ENCODE peak calls at places on chromosomes 1 and 21, in ten cellular contexts. One of them, this sample, is unnamed.

GRCh38 chr1:26754086-26754874 is 33.5 kb upstream of the PIGV start:
- DNase-seq in T1000: no peak
- DNase-seq in NCI-H1694 treated with DMSO at 0.1 percent for 48 hours: no peak
- DNase-seq in putamen: no peak
- DNase-seq in erythroblast: no peak
- DNase-seq in heart left ventricle: no peak
- DNase-seq in T-cell: no peak
- DNase-seq in adipocyte: no peak
- DNase-seq in D341Med: no peak
- DNase-seq in activated CD4-positive, alpha-beta T cell treated with anti-CD3 and anti-CD28 coated beads, Interleukin-2, amount 50 U/mL, for 1 hour: no peak
- DNase-seq in this sample: no peak

GRCh38 chr21:46402421-46402820 is 56.3 kb upstream of the DIP2A start:
- DNase-seq in activated CD4-positive, alpha-beta T cell treated with anti-CD3 and anti-CD28 coated beads, Interleukin-2, amount 50 U/mL, for 1 hour: no peak
- DNase-seq in T-cell: no peak
- DNase-seq in putamen: no peak
- DNase-seq in NCI-H1694 treated with DMSO at 0.1 percent for 48 hours: no peak
- DNase-seq in heart left ventricle: no peak
- DNase-seq in T1000: no peak
- DNase-seq in adipocyte: no peak
- DNase-seq in D341Med: no peak
- DNase-seq in erythroblast: no peak
- DNase-seq in this sample: peak; percentile 38

GRCh38 chr1:154847891-154848290 is 22.2 kb downstream of the KCNN3 start:
- DNase-seq in T1000: no peak
- DNase-seq in adipocyte: peak; percentile 15
- DNase-seq in T-cell: no peak
- DNase-seq in NCI-H1694 treated with DMSO at 0.1 percent for 48 hours: peak; percentile 99
- DNase-seq in activated CD4-positive, alpha-beta T cell treated with anti-CD3 and anti-CD28 coated beads, Interleukin-2, amount 50 U/mL, for 1 hour: no peak
- DNase-seq in heart left ventricle: no peak
- DNase-seq in putamen: peak; percentile 73
- DNase-seq in D341Med: peak; percentile 82
- DNase-seq in erythroblast: no peak
- DNase-seq in this sample: no peak

GRCh38 chr1:2097386-2098300 is 47.4 kb downstream of the PRKCZ start:
- DNase-seq in T-cell: no peak
- DNase-seq in D341Med: no peak
- DNase-seq in activated CD4-positive, alpha-beta T cell treated with anti-CD3 and anti-CD28 coated beads, Interleukin-2, amount 50 U/mL, for 1 hour: no peak
- DNase-seq in adipocyte: no peak
- DNase-seq in heart left ventricle: no peak
- DNase-seq in erythroblast: no peak
- DNase-seq in NCI-H1694 treated with DMSO at 0.1 percent for 48 hours: no peak
- DNase-seq in T1000: no peak
- DNase-seq in putamen: no peak
- DNase-seq in this sample: no peak

GRCh38 chr1:37513795-37514349 is 694 bp downstream of the MEAF6 start:
- DNase-seq in activated CD4-positive, alpha-beta T cell treated with anti-CD3 and anti-CD28 coated beads, Interleukin-2, amount 50 U/mL, for 1 hour: peak; percentile 33
- DNase-seq in NCI-H1694 treated with DMSO at 0.1 percent for 48 hours: no peak
- DNase-seq in D341Med: peak; percentile 57
- DNase-seq in T1000: no peak
- DNase-seq in erythroblast: peak; percentile 66
- DNase-seq in heart left ventricle: no peak
- DNase-seq in putamen: peak; percentile 21
- DNase-seq in T-cell: no peak
- DNase-seq in adipocyte: peak; percentile 55
- DNase-seq in this sample: peak; percentile 57

GRCh38 chr21:45948576-45949141 is 32.9 kb upstream of the COL6A1 start:
- DNase-seq in D341Med: peak; percentile 31
- DNase-seq in putamen: no peak
- DNase-seq in heart left ventricle: no peak
- DNase-seq in NCI-H1694 treated with DMSO at 0.1 percent for 48 hours: no peak
- DNase-seq in T-cell: no peak
- DNase-seq in activated CD4-positive, alpha-beta T cell treated with anti-CD3 and anti-CD28 coated beads, Interleukin-2, amount 50 U/mL, for 1 hour: no peak
- DNase-seq in adipocyte: no peak
- DNase-seq in T1000: no peak
- DNase-seq in erythroblast: no peak
- DNase-seq in this sample: no peak

GRCh38 chr1:41983451-41983850 is 64.7 kb upstream of the HIVEP3 start:
- DNase-seq in adipocyte: no peak
- DNase-seq in activated CD4-positive, alpha-beta T cell treated with anti-CD3 and anti-CD28 coated beads, Interleukin-2, amount 50 U/mL, for 1 hour: no peak
- DNase-seq in erythroblast: no peak
- DNase-seq in NCI-H1694 treated with DMSO at 0.1 percent for 48 hours: no peak
- DNase-seq in putamen: no peak
- DNase-seq in D341Med: no peak
- DNase-seq in heart left ventricle: no peak
- DNase-seq in T1000: no peak
- DNase-seq in T-cell: no peak
- DNase-seq in this sample: no peak

GRCh38 chr1:154735801-154736163 is 127.8 kb upstream of the ADAR start:
- DNase-seq in activated CD4-positive, alpha-beta T cell treated with anti-CD3 and anti-CD28 coated beads, Interleukin-2, amount 50 U/mL, for 1 hour: no peak
- DNase-seq in D341Med: no peak
- DNase-seq in T1000: no peak
- DNase-seq in T-cell: no peak
- DNase-seq in heart left ventricle: no peak
- DNase-seq in NCI-H1694 treated with DMSO at 0.1 percent for 48 hours: no peak
- DNase-seq in erythroblast: no peak
- DNase-seq in putamen: no peak
- DNase-seq in adipocyte: no peak
- DNase-seq in this sample: no peak

GRCh38 chr1:44672254-44672955 is 1.9 kb downstream of the TMEM53 start:
- DNase-seq in erythroblast: no peak
- DNase-seq in activated CD4-positive, alpha-beta T cell treated with anti-CD3 and anti-CD28 coated beads, Interleukin-2, amount 50 U/mL, for 1 hour: no peak
- DNase-seq in heart left ventricle: peak; percentile 56
- DNase-seq in D341Med: no peak
- DNase-seq in putamen: no peak
- DNase-seq in NCI-H1694 treated with DMSO at 0.1 percent for 48 hours: no peak
- DNase-seq in adipocyte: peak; percentile 23
- DNase-seq in T1000: peak; percentile 52
- DNase-seq in T-cell: no peak
- DNase-seq in this sample: no peak

GRCh38 chr1:245876586-245876985 is 630.5 kb downstream of the SMYD3 start:
- DNase-seq in activated CD4-positive, alpha-beta T cell treated with anti-CD3 and anti-CD28 coated beads, Interleukin-2, amount 50 U/mL, for 1 hour: no peak
- DNase-seq in T-cell: no peak
- DNase-seq in T1000: no peak
- DNase-seq in erythroblast: no peak
- DNase-seq in putamen: no peak
- DNase-seq in D341Med: no peak
- DNase-seq in adipocyte: no peak
- DNase-seq in heart left ventricle: no peak
- DNase-seq in NCI-H1694 treated with DMSO at 0.1 percent for 48 hours: no peak
- DNase-seq in this sample: no peak

GRCh38 chr1:173418107-173418985 is 58.8 kb upstream of the PRDX6 start:
- DNase-seq in T1000: no peak
- DNase-seq in activated CD4-positive, alpha-beta T cell treated with anti-CD3 and anti-CD28 coated beads, Interleukin-2, amount 50 U/mL, for 1 hour: no peak
- DNase-seq in D341Med: no peak
- DNase-seq in erythroblast: no peak
- DNase-seq in putamen: no peak
- DNase-seq in heart left ventricle: no peak
- DNase-seq in adipocyte: no peak
- DNase-seq in T-cell: no peak
- DNase-seq in NCI-H1694 treated with DMSO at 0.1 percent for 48 hours: no peak
- DNase-seq in this sample: no peak

GRCh38 chr1:234144866-234145265 is 228.4 kb upstream of the COA6 start:
- DNase-seq in NCI-H1694 treated with DMSO at 0.1 percent for 48 hours: no peak
- DNase-seq in T1000: no peak
- DNase-seq in erythroblast: no peak
- DNase-seq in activated CD4-positive, alpha-beta T cell treated with anti-CD3 and anti-CD28 coated beads, Interleukin-2, amount 50 U/mL, for 1 hour: no peak
- DNase-seq in putamen: no peak
- DNase-seq in heart left ventricle: no peak
- DNase-seq in T-cell: no peak
- DNase-seq in adipocyte: no peak
- DNase-seq in D341Med: no peak
- DNase-seq in this sample: no peak

GRCh38 chr1:2379733-2380404 is 11.5 kb downstream of the MORN1 start:
- DNase-seq in heart left ventricle: no peak
- DNase-seq in D341Med: no peak
- DNase-seq in adipocyte: no peak
- DNase-seq in erythroblast: no peak
- DNase-seq in putamen: no peak
- DNase-seq in activated CD4-positive, alpha-beta T cell treated with anti-CD3 and anti-CD28 coated beads, Interleukin-2, amount 50 U/mL, for 1 hour: no peak
- DNase-seq in T1000: no peak
- DNase-seq in T-cell: no peak
- DNase-seq in NCI-H1694 treated with DMSO at 0.1 percent for 48 hours: no peak
- DNase-seq in this sample: no peak

GRCh38 chr1:154182342-154183044 is 9.4 kb downstream of the TPM3 start:
- DNase-seq in T-cell: peak; percentile 53
- DNase-seq in heart left ventricle: peak; percentile 78
- DNase-seq in T1000: no peak
- DNase-seq in D341Med: peak; percentile 65
- DNase-seq in putamen: peak; percentile 59
- DNase-seq in adipocyte: peak; percentile 84
- DNase-seq in NCI-H1694 treated with DMSO at 0.1 percent for 48 hours: peak; percentile 75
- DNase-seq in erythroblast: peak; percentile 82
- DNase-seq in activated CD4-positive, alpha-beta T cell treated with anti-CD3 and anti-CD28 coated beads, Interleukin-2, amount 50 U/mL, for 1 hour: peak; percentile 47
- DNase-seq in this sample: peak; percentile 85

GRCh38 chr1:38701088-38701487 is 158.5 kb downstream of the RRAGC start:
- DNase-seq in activated CD4-positive, alpha-beta T cell treated with anti-CD3 and anti-CD28 coated beads, Interleukin-2, amount 50 U/mL, for 1 hour: no peak
- DNase-seq in T1000: no peak
- DNase-seq in T-cell: no peak
- DNase-seq in heart left ventricle: no peak
- DNase-seq in D341Med: no peak
- DNase-seq in adipocyte: no peak
- DNase-seq in NCI-H1694 treated with DMSO at 0.1 percent for 48 hours: no peak
- DNase-seq in erythroblast: no peak
- DNase-seq in putamen: no peak
- DNase-seq in this sample: no peak

GRCh38 chr1:233790662-233791371 is 113.7 kb upstream of the SLC35F3 start:
- DNase-seq in activated CD4-positive, alpha-beta T cell treated with anti-CD3 and anti-CD28 coated beads, Interleukin-2, amount 50 U/mL, for 1 hour: peak; percentile 6
- DNase-seq in erythroblast: peak; percentile 68
- DNase-seq in heart left ventricle: peak; percentile 24
- DNase-seq in adipocyte: peak; percentile 83
- DNase-seq in D341Med: peak; percentile 77
- DNase-seq in T1000: no peak
- DNase-seq in putamen: peak; percentile 80
- DNase-seq in NCI-H1694 treated with DMSO at 0.1 percent for 48 hours: peak; percentile 88
- DNase-seq in T-cell: no peak
- DNase-seq in this sample: peak; percentile 46

GRCh38 chr1:234281826-234282489 is 91.3 kb upstream of the COA6 start:
- DNase-seq in NCI-H1694 treated with DMSO at 0.1 percent for 48 hours: no peak
- DNase-seq in T1000: no peak
- DNase-seq in activated CD4-positive, alpha-beta T cell treated with anti-CD3 and anti-CD28 coated beads, Interleukin-2, amount 50 U/mL, for 1 hour: no peak
- DNase-seq in erythroblast: no peak
- DNase-seq in D341Med: no peak
- DNase-seq in putamen: peak; percentile 30
- DNase-seq in adipocyte: peak; percentile 10
- DNase-seq in heart left ventricle: no peak
- DNase-seq in T-cell: no peak
- DNase-seq in this sample: no peak

GRCh38 chr1:117093870-117094621 is 27.5 kb downstream of the TRIM45 start:
- DNase-seq in erythroblast: peak; percentile 19
- DNase-seq in T1000: no peak
- DNase-seq in heart left ventricle: no peak
- DNase-seq in adipocyte: peak; percentile 65
- DNase-seq in D341Med: no peak
- DNase-seq in NCI-H1694 treated with DMSO at 0.1 percent for 48 hours: no peak
- DNase-seq in activated CD4-positive, alpha-beta T cell treated with anti-CD3 and anti-CD28 coated beads, Interleukin-2, amount 50 U/mL, for 1 hour: peak; percentile 8
- DNase-seq in T-cell: peak; percentile 10
- DNase-seq in putamen: no peak
- DNase-seq in this sample: no peak